ENCODE peak calls at places on chromosome 5, in five cellular contexts. S is mesenchymal stem cell, G is H9, I is neuronal stem cell, E is H1. M is an unnamed sample.

GRCh38 chr5:106865279-106865678 is 805.5 kb downstream of the EFNA5 start:
- DNase-seq in S (no peak), G (no peak), I (no peak), E (no peak), M (no peak)

GRCh38 chr5:3303777-3304176 is 291.9 kb upstream of the IRX1 start:
- DNase-seq in S (no peak), G (no peak), I (no peak), E (no peak), M (no peak)

GRCh38 chr5:166883016-166883415 is 1408.4 kb upstream of the WWC1 start:
- DNase-seq in S (peak), G (no peak), I (no peak), E (peak), M (no peak)

GRCh38 chr5:104734046-104734445 is 1171.5 kb upstream of the NUDT12 start:
- DNase-seq in S (no peak), G (no peak), I (no peak), E (no peak), M (no peak)

GRCh38 chr5:119367502-119368237 is 11.9 kb downstream of the TNFAIP8 start:
- DNase-seq in S (no peak), G (no peak), I (no peak), E (no peak), M (peak)

GRCh38 chr5:5066276-5067186 is 73.6 kb upstream of the ADAMTS16 start:
- DNase-seq in S (no peak), G (no peak), I (no peak), E (no peak), M (peak)

GRCh38 chr5:172801184-172801671 is 30.2 kb upstream of the DUSP1 start:
- DNase-seq in S (peak), G (no peak), I (no peak), E (no peak), M (peak)

GRCh38 chr5:99034336-99034735 is 105.5 kb upstream of the CHD1 start:
- DNase-seq in S (no peak), G (no peak), I (no peak), E (no peak), M (no peak)

GRCh38 chr5:2462026-2462691 is 289.3 kb downstream of the IRX2 start:
- DNase-seq in S (no peak), G (no peak), I (no peak), E (no peak), M (no peak)

GRCh38 chr5:103498211-103498610 is 64.4 kb downstream of the NUDT12 start:
- DNase-seq in S (no peak), G (no peak), I (no peak), E (no peak), M (no peak)

GRCh38 chr5:102715405-102715804 is 39.7 kb upstream of the PAM start:
- DNase-seq in S (peak), G (no peak), I (no peak), E (no peak), M (peak)

GRCh38 chr5:17896605-17897004 is 262.3 kb downstream of the TAF11L14 start:
- DNase-seq in S (peak), G (no peak), I (no peak), E (no peak), M (no peak)

GRCh38 chr5:36041537-36041845 is 25.2 kb downstream of the UGT3A2 start:
- DNase-seq in S (no peak), G (peak), I (no peak), E (no peak), M (no peak)

GRCh38 chr5:6506631-6507030 is 58.0 kb downstream of the UBE2QL1 start:
- DNase-seq in S (no peak), G (no peak), I (no peak), E (no peak), M (no peak)

GRCh38 chr5:52771343-52772039 is 16.2 kb upstream of the ITGA1 start:
- DNase-seq in S (no peak), G (no peak), I (no peak), E (no peak), M (no peak)

GRCh38 chr5:176415240-176416122 is 858 bp downstream of the CLTB start:
- DNase-seq in S (peak), G (no peak), I (no peak), E (no peak), M (peak)

GRCh38 chr5:21613971-21614488 is 1239.1 kb downstream of the CDH12 start:
- DNase-seq in S (no peak), G (peak), I (no peak), E (no peak), M (peak)

GRCh38 chr5:125054106-125054505 is 307.7 kb upstream of the ZNF608 start:
- DNase-seq in S (no peak), G (no peak), I (no peak), E (no peak), M (no peak)
- H2BK12ac ChIP-seq in S (no peak), G (no peak), I (no peak), E (no peak), M (no peak)

DNA sequence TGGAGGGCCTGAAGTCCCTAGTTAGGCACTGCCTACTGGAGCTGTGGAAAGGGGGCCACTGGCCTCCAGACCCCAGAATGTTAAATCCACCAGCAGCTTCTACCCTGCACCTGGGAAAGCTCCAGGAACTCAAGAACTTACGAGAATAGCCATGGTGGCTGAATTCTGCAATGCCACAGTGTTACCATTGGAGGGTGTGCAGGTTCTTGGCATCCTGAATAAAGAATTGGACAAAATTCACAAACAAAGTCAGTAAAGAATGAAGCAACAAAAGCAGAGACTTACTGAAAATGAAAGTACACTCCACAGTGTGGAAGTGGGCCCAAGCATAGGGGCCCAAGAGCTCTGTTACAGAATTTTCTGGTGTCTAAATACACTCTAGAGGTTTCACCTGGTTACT is 107.0 kb downstream of the PRDM9 start:
- DNase-seq in S (no peak), G (no peak), I (no peak), E (no peak), M (no peak)
- H3K4me2 ChIP-seq in S (no peak), G (no peak), I (no peak), E (no peak), M (no peak)

DNA sequence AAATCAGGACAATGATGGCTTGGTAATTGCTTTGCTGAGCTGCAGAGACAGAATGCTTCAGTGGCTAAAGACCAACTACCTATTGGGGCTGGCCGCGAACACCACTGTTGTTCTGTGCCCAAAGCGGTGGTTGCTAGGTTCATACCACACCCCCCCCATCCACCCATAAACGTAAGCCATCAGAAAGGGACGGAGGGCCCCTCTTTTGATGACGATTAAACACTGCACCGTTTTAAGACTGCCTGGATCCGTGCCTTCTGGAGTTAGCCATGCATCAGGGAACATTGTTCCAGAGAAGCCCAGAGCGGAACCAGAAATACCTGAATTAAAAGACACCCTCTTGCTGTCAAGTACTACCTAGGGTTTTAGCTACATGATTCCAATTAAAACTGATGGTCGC is 369.1 kb upstream of the DAP start:
- DNase-seq in S (no peak), G (no peak), I (no peak), E (no peak), M (no peak)
- H2BK12ac ChIP-seq in S (no peak), G (no peak), I (no peak), E (no peak), M (no peak)

GRCh38 chr5:76855961-76856360 is 6.1 kb downstream of the S100Z start:
- DNase-seq in S (no peak), G (no peak), I (no peak), E (no peak), M (no peak)
- H3K4me2 ChIP-seq in S (no peak), G (no peak), I (no peak), E (no peak), M (no peak)

GRCh38 chr5:64883912-64884311 is 115.2 kb downstream of the CWC27 start:
- DNase-seq in S (no peak), G (no peak), I (no peak), E (no peak), M (no peak)

GRCh38 chr5:64884541-64884940 is 115.8 kb downstream of the CWC27 start:
- DNase-seq in S (no peak), G (no peak), I (no peak), E (no peak), M (no peak)

GRCh38 chr5:64887910-64888309 is 119.2 kb downstream of the CWC27 start:
- DNase-seq in S (no peak), G (no peak), I (no peak), E (no peak), M (no peak)
- H2BK12ac ChIP-seq in S (no peak), G (no peak), I (no peak), E (no peak), M (no peak)

GRCh38 chr5:32710859-32711692 is at the start of gene NPR3:
- DNase-seq in S (peak), G (no peak), I (no peak), E (no peak), M (no peak)

GRCh38 chr5:32710335-32710858 is 724 bp upstream of the NPR3 start:
- DNase-seq in S (no peak), G (peak), I (peak), E (no peak), M (no peak)

GRCh38 chr5:32713396-32714381 is 2.6 kb downstream of the NPR3 start:
- DNase-seq in S (peak), G (peak), I (peak), E (no peak), M (no peak)

GRCh38 chr5:32712463-32713395 is 1.6 kb downstream of the NPR3 start:
- DNase-seq in S (peak), G (peak), I (peak), E (no peak), M (no peak)

DNA sequence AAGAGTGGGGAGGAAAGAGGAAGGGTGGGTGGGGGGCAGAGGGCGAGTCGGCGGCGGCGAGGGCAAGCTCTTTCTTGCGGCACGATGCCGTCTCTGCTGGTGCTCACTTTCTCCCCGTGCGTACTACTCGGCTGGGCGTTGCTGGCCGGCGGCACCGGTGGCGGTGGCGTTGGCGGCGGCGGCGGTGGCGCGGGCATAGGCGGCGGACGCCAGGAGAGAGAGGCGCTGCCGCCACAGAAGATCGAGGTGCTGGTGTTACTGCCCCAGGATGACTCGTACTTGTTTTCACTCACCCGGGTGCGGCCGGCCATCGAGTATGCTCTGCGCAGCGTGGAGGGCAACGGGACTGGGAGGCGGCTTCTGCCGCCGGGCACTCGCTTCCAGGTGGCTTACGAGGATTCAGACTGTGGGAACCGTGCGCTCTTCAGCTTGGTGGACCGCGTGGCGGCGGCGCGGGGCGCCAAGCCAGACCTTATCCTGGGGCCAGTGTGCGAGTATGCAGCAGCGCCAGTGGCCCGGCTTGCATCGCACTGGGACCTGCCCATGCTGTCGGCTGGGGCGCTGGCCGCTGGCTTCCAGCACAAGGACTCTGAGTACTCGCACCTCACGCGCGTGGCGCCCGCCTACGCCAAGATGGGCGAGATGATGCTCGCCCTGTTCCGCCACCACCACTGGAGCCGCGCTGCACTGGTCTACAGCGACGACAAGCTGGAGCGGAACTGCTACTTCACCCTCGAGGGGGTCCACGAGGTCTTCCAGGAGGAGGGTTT is 757 bp downstream of the NPR3 start:
- DNase-seq in S (peak), G (peak), I (peak), E (no peak), M (no peak)
- H3K4me2 ChIP-seq in S (peak), G (peak), I (peak), E (peak), M (peak)

DNA sequence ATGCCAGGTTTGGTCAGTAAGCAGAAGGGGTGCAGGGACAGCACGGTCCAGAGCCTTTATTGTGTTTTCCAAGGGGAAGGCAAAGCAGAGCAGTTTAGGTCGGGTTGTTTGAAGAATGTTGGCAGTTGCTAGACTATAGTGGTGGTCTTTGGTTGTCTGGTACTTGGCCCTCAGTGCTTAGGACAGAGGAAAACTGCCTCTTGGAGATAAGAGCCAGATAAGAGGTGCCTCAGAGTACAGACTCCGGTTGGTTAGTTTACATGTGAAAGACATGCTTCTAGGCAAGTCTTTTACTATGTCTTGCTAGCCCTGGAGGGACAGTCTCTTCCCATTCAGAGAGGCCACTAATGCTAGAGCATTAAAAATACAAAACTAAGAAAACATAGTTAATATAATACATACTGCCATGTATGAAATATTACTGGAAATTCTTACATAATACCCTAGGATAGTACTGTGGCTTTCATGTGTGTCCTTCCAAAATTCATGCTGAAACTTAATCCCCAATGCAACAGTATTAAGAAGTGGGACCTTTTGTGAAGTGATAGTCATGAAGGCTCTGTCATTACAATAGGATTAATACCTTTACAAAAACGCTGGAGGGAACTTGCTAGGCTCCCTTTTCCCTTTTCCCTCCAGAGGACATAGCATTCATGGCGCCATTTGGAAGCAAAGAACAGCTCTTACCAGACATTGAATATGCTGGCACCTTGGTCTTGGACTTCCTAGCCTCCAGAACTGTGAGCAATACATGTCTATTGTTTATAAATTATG is 280.4 kb downstream of the TMEM167A start:
- DNase-seq in S (no peak), G (peak), I (no peak), E (no peak), M (no peak)
- H2BK12ac ChIP-seq in S (no peak), G (no peak), I (no peak), E (no peak), M (no peak)